ENCODE peak calls at places on chromosomes 1 and 21, in four cellular contexts. O is GM23248, M is OCI-LY7, N is fibroblast of lung. G is an unnamed sample. For H4K20me1, the result is how much of the 10 kb centered on the place peaks cover.

GRCh38 chr1:92211166-92211565 is 6.5 kb upstream of the C1orf146 start:
- DNase-seq in M (no peak), O (peak), N (peak), G (no peak)

GRCh38 chr1:5311634-5312298 is 657.4 kb downstream of the AJAP1 start:
- DNase-seq in O (no peak), M (no peak), N (no peak), G (no peak)

GRCh38 chr1:100253552-100253951 is 3.9 kb upstream of the DBT start:
- DNase-seq in N (no peak), M (no peak), O (no peak), G (no peak)

GRCh38 chr1:242745079-242745478 is 220.6 kb upstream of the PLD5 start:
- DNase-seq in M (no peak), O (no peak), N (peak), G (no peak)

GRCh38 chr1:64974288-64974825 is 8.0 kb upstream of the JAK1 start:
- DNase-seq in O (no peak), N (no peak), M (no peak), G (no peak)

GRCh38 chr1:201503397-201504176 is 3.3 kb downstream of the CSRP1 start:
- DNase-seq in O (peak), M (no peak), N (peak), G (no peak)

GRCh38 chr1:157163273-157164127 is 25.3 kb upstream of the ETV3 start:
- DNase-seq in N (peak), M (peak), O (peak), G (peak)

GRCh38 chr1:36223373-36223995 is 759 bp upstream of the THRAP3 start:
- DNase-seq in N (peak), M (peak), O (peak), G (peak)

GRCh38 chr1:246169486-246169885 is 337.6 kb downstream of the SMYD3 start:
- DNase-seq in O (no peak), N (no peak), M (no peak), G (no peak)

GRCh38 chr1:225772323-225772768 is 5.3 kb upstream of the SRP9 start:
- DNase-seq in O (peak), N (peak), M (peak), G (peak)

GRCh38 chr1:32639489-32640075 is 10.8 kb downstream of the ZBTB8OS start:
- DNase-seq in M (no peak), N (peak), O (peak), G (no peak)

GRCh38 chr1:247906504-247907047 is 11.2 kb downstream of the OR2W3 start:
- DNase-seq in O (peak), M (no peak), N (peak), G (peak)

GRCh38 chr1:98081951-98082350 is 161.1 kb upstream of the DPYD start:
- DNase-seq in O (no peak), N (no peak), M (no peak), G (no peak)

GRCh38 chr1:215567491-215568286 is 585 bp downstream of the KCTD3 start:
- DNase-seq in M (no peak), N (peak), O (peak), G (peak)

GRCh38 chr1:39395357-39395831 is 96.0 kb upstream of the BMP8A start:
- DNase-seq in M (peak), N (peak), O (peak), G (no peak)

GRCh38 chr1:150273310-150273709 is 720 bp downstream of the C1orf54 start:
- DNase-seq in N (peak), M (no peak), O (no peak), G (no peak)

GRCh38 chr1:119249283-119249682 is 108.8 kb upstream of the WARS2 start:
- DNase-seq in N (no peak), O (no peak), M (no peak), G (no peak)

GRCh38 chr1:46198026-46198826 is at the start of gene POMGNT1:
- DNase-seq in N (peak), M (peak), O (peak), G (peak)

GRCh38 chr1:9235123-9235513 is 544 bp downstream of the H6PD start:
- DNase-seq in O (peak), N (peak), M (no peak), G (no peak)

GRCh38 chr1:32754282-32755097 is 51.9 kb upstream of the SYNC start:
- DNase-seq in O (peak), N (peak), M (no peak), G (no peak)

DNA sequence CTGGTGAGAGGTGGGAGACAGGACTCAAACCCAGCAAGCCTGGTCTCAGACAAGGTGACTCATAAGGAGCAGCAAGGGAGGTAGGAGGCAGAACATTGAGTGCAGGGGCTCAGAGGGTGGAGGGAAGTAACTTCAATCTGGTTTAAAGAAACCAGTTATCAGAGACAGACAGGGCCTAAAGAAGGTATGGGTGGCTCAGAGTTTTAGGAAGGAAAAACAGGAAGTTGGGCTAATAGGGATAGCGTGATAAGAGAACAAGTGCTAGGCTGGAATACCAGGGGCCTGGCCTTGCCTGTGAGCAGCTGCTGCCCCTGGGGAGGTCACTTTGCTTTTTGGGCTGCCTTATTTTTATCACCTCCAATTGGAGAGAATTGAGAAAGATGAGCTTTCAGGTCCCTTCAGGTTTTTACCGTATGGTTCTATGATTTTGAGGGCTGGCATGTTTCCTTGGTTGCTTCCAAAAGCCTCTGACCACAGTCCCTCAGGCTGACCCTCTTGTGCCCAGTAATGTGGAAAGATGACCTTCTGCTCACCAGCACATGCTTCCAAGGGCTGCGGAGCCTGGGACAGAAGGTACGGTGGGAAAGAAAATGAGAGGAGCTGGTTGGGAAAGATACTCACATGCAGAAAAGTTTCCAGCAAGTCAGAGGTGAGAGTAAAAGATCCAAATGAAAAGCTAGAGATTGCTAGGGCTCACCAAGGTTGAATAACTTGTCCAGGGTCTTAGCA is 77.0 kb downstream of the DDR2 start:
- DNase-seq in O (no peak), N (no peak), M (no peak), G (no peak)
- H4K20me1 ChIP-seq in O (under half), N (under half), M (under half), G (under half)

GRCh38 chr1:170354679-170355078 is 177.3 kb upstream of the GORAB start:
- DNase-seq in O (no peak), N (no peak), M (no peak), G (no peak)
- H4K20me1 ChIP-seq in O (under half), N (under half), M (under half), G (under half)

GRCh38 chr21:32386195-32386870 is 6.5 kb downstream of the URB1 start:
- DNase-seq in O (peak), M (no peak), N (peak), G (no peak)

GRCh38 chr21:32383812-32384211 is 9.0 kb downstream of the URB1 start:
- DNase-seq in N (no peak), O (no peak), M (no peak), G (no peak)

GRCh38 chr21:32388306-32388705 is 4.5 kb downstream of the URB1 start:
- DNase-seq in M (peak), O (no peak), N (no peak), G (no peak)

GRCh38 chr21:32389337-32390015 is 3.3 kb downstream of the URB1 start:
- DNase-seq in N (peak), M (no peak), O (peak), G (no peak)

GRCh38 chr21:32387151-32387550 is 5.7 kb downstream of the URB1 start:
- DNase-seq in O (no peak), M (no peak), N (no peak), G (no peak)
- H4K20me1 ChIP-seq in O (under half), M (under half), N (under half), G (under half)

DNA sequence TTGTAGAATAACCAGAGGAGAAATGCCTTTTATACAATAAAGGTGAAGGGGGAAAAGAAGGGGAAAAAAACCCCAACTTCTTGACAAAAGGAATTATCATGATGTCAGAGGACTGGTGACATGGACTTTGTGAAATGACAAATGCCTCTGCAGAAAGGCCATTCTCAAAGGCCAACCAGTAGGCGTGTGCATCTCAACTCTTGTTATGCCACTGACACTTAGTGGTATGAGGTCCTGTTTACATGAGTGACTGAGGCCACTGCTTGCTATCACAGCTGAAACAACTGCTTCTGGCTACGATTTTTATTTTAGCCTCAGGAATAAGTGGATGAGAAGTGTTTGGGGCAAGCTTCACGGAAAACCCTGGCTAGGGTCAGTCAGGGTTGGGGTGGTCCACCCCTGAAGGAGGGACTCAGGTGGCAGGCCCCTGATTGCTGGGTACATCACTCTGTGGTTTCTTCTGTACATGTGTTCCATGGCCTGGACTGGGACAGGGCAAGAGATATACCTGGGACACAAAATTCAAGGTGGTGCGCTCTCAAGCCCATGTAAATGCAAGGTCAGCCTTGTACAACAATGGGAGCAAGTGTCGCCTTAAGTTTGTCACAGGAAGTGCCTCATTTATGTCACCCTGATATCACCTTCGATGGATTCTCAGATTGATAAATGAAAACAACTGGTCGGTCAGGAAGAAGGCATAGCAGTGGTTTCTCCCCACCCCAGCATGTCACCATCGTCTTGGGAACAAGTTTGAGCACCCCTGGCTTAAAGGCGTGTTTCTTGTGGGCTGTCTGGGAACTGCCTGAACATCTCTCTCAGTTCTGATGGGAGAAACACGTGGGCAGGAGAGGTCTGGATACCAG is 12.3 kb downstream of the RUNX1 start:
- DNase-seq in O (no peak), M (no peak), N (no peak), G (no peak)
- H4K20me1 ChIP-seq in O (under half), M (under half), N (under half), G (under half)

GRCh38 chr1:51870603-51871350 is 7.8 kb downstream of the NRDC start:
- DNase-seq in O (no peak), M (no peak), N (no peak), G (no peak)
- H4K20me1 ChIP-seq in O (under half), M (under half), N (under half), G (under half)

DNA sequence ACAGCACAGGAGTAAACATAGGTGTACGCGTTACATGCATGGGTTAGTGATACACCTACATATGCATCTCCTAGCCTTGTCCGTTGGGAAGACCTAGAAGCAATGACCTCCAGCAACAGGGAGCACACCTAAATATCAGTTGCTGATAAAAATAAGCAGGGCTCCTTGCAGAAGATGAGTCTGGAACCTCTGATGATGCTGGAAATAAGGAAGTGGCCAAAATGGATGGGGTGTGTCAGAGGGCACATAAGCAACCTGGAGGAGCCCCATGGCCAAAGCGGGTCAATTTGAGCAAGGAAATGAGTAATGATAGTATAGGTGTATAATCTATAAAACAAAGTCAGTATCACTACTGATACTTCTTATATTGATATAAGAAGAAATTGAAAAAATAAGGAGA is 13.7 kb downstream of the ADARB1 start:
- DNase-seq in M (no peak), N (no peak), O (no peak), G (no peak)
- H4K20me1 ChIP-seq in M (under half), N (under half), O (under half), G (under half)

DNA sequence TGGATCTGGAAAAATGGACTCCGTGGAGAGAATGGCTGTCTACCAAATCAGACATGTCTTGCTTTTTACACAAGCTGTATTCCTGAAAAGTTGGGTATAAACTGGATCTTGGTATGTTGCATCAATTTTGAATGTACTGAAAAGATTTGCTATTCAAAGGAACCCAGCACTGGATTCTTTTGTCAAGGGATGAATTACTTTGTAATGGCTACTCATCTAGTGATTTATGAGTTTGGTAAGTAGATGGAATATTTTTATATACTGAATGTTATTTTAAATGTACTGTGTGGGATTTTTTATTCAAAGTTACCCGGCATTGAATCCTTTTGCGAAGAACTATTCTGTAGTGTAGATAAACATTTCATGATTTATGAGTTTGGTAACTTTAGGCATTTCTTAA is 78.8 kb downstream of the DDR2 start:
- DNase-seq in N (peak), M (no peak), O (no peak), G (no peak)
- H4K20me1 ChIP-seq in N (under half), M (under half), O (under half), G (under half)

GRCh38 chr1:53637726-53638640 is 101.0 kb downstream of the GLIS1 start:
- DNase-seq in N (no peak), O (no peak), M (no peak), G (no peak)

GRCh38 chr1:53638641-53639035 is 100.3 kb downstream of the GLIS1 start:
- DNase-seq in N (no peak), O (no peak), M (no peak), G (no peak)

GRCh38 chr1:53639996-53640695 is 98.8 kb downstream of the GLIS1 start:
- DNase-seq in O (no peak), M (no peak), N (no peak), G (no peak)

GRCh38 chr1:53640696-53641065 is 98.3 kb downstream of the GLIS1 start:
- DNase-seq in M (no peak), O (no peak), N (no peak), G (no peak)

GRCh38 chr1:53639251-53639721 is 99.7 kb downstream of the GLIS1 start:
- DNase-seq in M (no peak), O (peak), N (peak), G (peak)
- H4K20me1 ChIP-seq in M (under half), O (under half), N (under half), G (under half)